ENCODE peak calls at places on chromosomes 4 and X, in seven cellular contexts. One of them, this sample, is unnamed.
A peak's percentile ranks its signal among the peaks of the same experiment; 100 is the strongest.

GRCh38 chr4:64780664-64781063 is 371.4 kb upstream of the TECRL start:
- DNase-seq in mammary epithelial cell: no peak
- DNase-seq in ascending aorta: no peak
- DNase-seq in GM10248: no peak
- DNase-seq in OCI-LY7: no peak
- DNase-seq in CD4-positive, alpha-beta T cell: no peak
- DNase-seq in IMR-90: no peak
- DNase-seq in this sample: peak; percentile 16

GRCh38 chr4:40121515-40121914 is 64.9 kb downstream of the N4BP2 start:
- DNase-seq in mammary epithelial cell: peak; percentile 70
- DNase-seq in ascending aorta: no peak
- DNase-seq in GM10248: no peak
- DNase-seq in OCI-LY7: no peak
- DNase-seq in CD4-positive, alpha-beta T cell: no peak
- DNase-seq in IMR-90: peak; percentile 89
- DNase-seq in this sample: peak; percentile 70

GRCh38 chr4:150117629-150118028 is 39.4 kb downstream of the DCLK2 start:
- DNase-seq in mammary epithelial cell: no peak
- DNase-seq in ascending aorta: no peak
- DNase-seq in GM10248: no peak
- DNase-seq in OCI-LY7: no peak
- DNase-seq in CD4-positive, alpha-beta T cell: no peak
- DNase-seq in IMR-90: peak; percentile 56
- DNase-seq in this sample: no peak

GRCh38 chr4:4599886-4600285 is 58.0 kb upstream of the STX18 start:
- DNase-seq in mammary epithelial cell: no peak
- DNase-seq in ascending aorta: no peak
- DNase-seq in GM10248: no peak
- DNase-seq in OCI-LY7: no peak
- DNase-seq in CD4-positive, alpha-beta T cell: no peak
- DNase-seq in IMR-90: no peak
- DNase-seq in this sample: no peak

GRCh38 chr4:37243722-37244582 is 591 bp upstream of the NWD2 start:
- DNase-seq in mammary epithelial cell: peak; percentile 17
- DNase-seq in ascending aorta: no peak
- DNase-seq in GM10248: peak; percentile 12
- DNase-seq in OCI-LY7: no peak
- DNase-seq in CD4-positive, alpha-beta T cell: no peak
- DNase-seq in IMR-90: no peak
- DNase-seq in this sample: no peak

GRCh38 chr4:108533245-108533844 is 87.0 kb upstream of the RPL34 start:
- DNase-seq in mammary epithelial cell: no peak
- DNase-seq in ascending aorta: no peak
- DNase-seq in GM10248: no peak
- DNase-seq in OCI-LY7: no peak
- DNase-seq in CD4-positive, alpha-beta T cell: no peak
- DNase-seq in IMR-90: no peak
- DNase-seq in this sample: no peak

GRCh38 chr4:8165374-8165896 is 6.8 kb upstream of the ABLIM2 start:
- DNase-seq in mammary epithelial cell: no peak
- DNase-seq in ascending aorta: no peak
- DNase-seq in GM10248: no peak
- DNase-seq in OCI-LY7: no peak
- DNase-seq in CD4-positive, alpha-beta T cell: no peak
- DNase-seq in IMR-90: no peak
- DNase-seq in this sample: no peak

GRCh38 chr4:124936427-124936826 is 223.9 kb upstream of the ANKRD50 start:
- DNase-seq in mammary epithelial cell: no peak
- DNase-seq in ascending aorta: peak; percentile 67
- DNase-seq in GM10248: no peak
- DNase-seq in OCI-LY7: no peak
- DNase-seq in CD4-positive, alpha-beta T cell: no peak
- DNase-seq in IMR-90: peak; percentile 60
- DNase-seq in this sample: no peak

GRCh38 chrX:78595901-78596502 is 63.1 kb downstream of the RTL3 start:
- DNase-seq in mammary epithelial cell: no peak
- DNase-seq in ascending aorta: no peak
- DNase-seq in GM10248: no peak
- DNase-seq in OCI-LY7: peak; percentile 13
- DNase-seq in CD4-positive, alpha-beta T cell: no peak
- DNase-seq in IMR-90: no peak
- DNase-seq in this sample: peak; percentile 4

GRCh38 chrX:23699636-23700194 is 32.4 kb downstream of the PRDX4 start:
- DNase-seq in mammary epithelial cell: no peak
- DNase-seq in ascending aorta: peak; percentile 67
- DNase-seq in GM10248: peak; percentile 24
- DNase-seq in OCI-LY7: no peak
- DNase-seq in CD4-positive, alpha-beta T cell: no peak
- DNase-seq in IMR-90: peak; percentile 14
- DNase-seq in this sample: no peak

GRCh38 chrX:120761810-120762209 is 113.9 kb downstream of the CT47B1 start:
- DNase-seq in mammary epithelial cell: no peak
- DNase-seq in ascending aorta: no peak
- DNase-seq in GM10248: no peak
- DNase-seq in OCI-LY7: no peak
- DNase-seq in CD4-positive, alpha-beta T cell: no peak
- DNase-seq in IMR-90: peak; percentile 5
- DNase-seq in this sample: no peak

GRCh38 chr4:18041114-18041513 is 19.6 kb upstream of the LCORL start:
- DNase-seq in mammary epithelial cell: no peak
- DNase-seq in ascending aorta: no peak
- DNase-seq in GM10248: no peak
- DNase-seq in OCI-LY7: no peak
- DNase-seq in CD4-positive, alpha-beta T cell: no peak
- DNase-seq in IMR-90: no peak
- DNase-seq in this sample: no peak

GRCh38 chr4:110631582-110632505 is 9.0 kb upstream of the PITX2 start:
- DNase-seq in mammary epithelial cell: peak; percentile 56
- DNase-seq in ascending aorta: no peak
- DNase-seq in GM10248: peak; percentile 81
- DNase-seq in OCI-LY7: peak; percentile 83
- DNase-seq in CD4-positive, alpha-beta T cell: no peak
- DNase-seq in IMR-90: peak; percentile 84
- DNase-seq in this sample: peak; percentile 87

GRCh38 chr4:128379860-128380259 is 92.2 kb upstream of the PGRMC2 start:
- DNase-seq in mammary epithelial cell: no peak
- DNase-seq in ascending aorta: no peak
- DNase-seq in GM10248: peak; percentile 41
- DNase-seq in OCI-LY7: peak; percentile 8
- DNase-seq in CD4-positive, alpha-beta T cell: no peak
- DNase-seq in IMR-90: peak; percentile 49
- DNase-seq in this sample: peak; percentile 59

GRCh38 chr4:163590609-163591264 is 96.2 kb downstream of the TMA16 start:
- DNase-seq in mammary epithelial cell: peak; percentile 18
- DNase-seq in ascending aorta: no peak
- DNase-seq in GM10248: no peak
- DNase-seq in OCI-LY7: peak; percentile 16
- DNase-seq in CD4-positive, alpha-beta T cell: no peak
- DNase-seq in IMR-90: no peak
- DNase-seq in this sample: peak; percentile 52

GRCh38 chr4:121070696-121071639 is 1.4 kb downstream of the NDNF start:
- DNase-seq in mammary epithelial cell: no peak
- DNase-seq in ascending aorta: peak; percentile 71
- DNase-seq in GM10248: peak; percentile 14
- DNase-seq in OCI-LY7: no peak
- DNase-seq in CD4-positive, alpha-beta T cell: peak; percentile 36
- DNase-seq in IMR-90: no peak
- DNase-seq in this sample: no peak
- TF ChIP-seq CTCF in mammary epithelial cell: peak; percentile 45
- TF ChIP-seq CTCF in ascending aorta: no peak
- TF ChIP-seq CTCF in GM10248: no peak
- TF ChIP-seq CTCF in OCI-LY7: no peak
- TF ChIP-seq CTCF in CD4-positive, alpha-beta T cell: no peak
- TF ChIP-seq CTCF in IMR-90: no peak
- TF ChIP-seq CTCF in this sample: no peak

DNA sequence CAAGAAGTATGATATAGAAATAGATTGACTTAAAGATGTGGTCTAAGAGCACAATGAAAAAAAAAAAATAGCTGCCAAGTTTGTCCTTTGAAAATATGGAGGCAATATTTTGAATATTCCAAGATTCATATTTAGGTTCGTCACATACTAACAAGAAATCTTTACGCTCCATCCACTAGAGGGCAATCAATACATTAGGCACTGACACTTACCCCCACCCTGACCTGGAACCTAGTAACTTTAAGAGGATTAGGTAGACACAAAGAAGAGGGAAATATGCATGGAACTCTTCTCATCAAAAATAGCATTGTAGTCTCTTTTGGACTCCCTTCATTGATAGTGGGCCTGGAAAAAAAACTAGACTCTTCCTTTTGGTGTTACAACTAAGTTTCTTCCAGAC is 1108.1 kb downstream of the PCDH19 start:
- DNase-seq in mammary epithelial cell: no peak
- DNase-seq in ascending aorta: no peak
- DNase-seq in GM10248: no peak
- DNase-seq in OCI-LY7: peak; percentile 7
- DNase-seq in CD4-positive, alpha-beta T cell: no peak
- DNase-seq in IMR-90: no peak
- DNase-seq in this sample: peak; percentile 53
- TF ChIP-seq CTCF in mammary epithelial cell: peak; percentile 50
- TF ChIP-seq CTCF in ascending aorta: no peak
- TF ChIP-seq CTCF in GM10248: peak; percentile 6
- TF ChIP-seq CTCF in OCI-LY7: peak; percentile 63
- TF ChIP-seq CTCF in CD4-positive, alpha-beta T cell: no peak
- TF ChIP-seq CTCF in IMR-90: no peak
- TF ChIP-seq CTCF in this sample: peak; percentile 46

GRCh38 chrX:95764972-95765451 is 919.6 kb upstream of the DIAPH2 start:
- DNase-seq in mammary epithelial cell: peak; percentile 11
- DNase-seq in ascending aorta: no peak
- DNase-seq in GM10248: peak; percentile 3
- DNase-seq in OCI-LY7: peak; percentile 7
- DNase-seq in CD4-positive, alpha-beta T cell: no peak
- DNase-seq in IMR-90: peak; percentile 23
- DNase-seq in this sample: peak; percentile 67

GRCh38 chrX:95760356-95760755 is 924.3 kb upstream of the DIAPH2 start:
- DNase-seq in mammary epithelial cell: no peak
- DNase-seq in ascending aorta: no peak
- DNase-seq in GM10248: no peak
- DNase-seq in OCI-LY7: no peak
- DNase-seq in CD4-positive, alpha-beta T cell: no peak
- DNase-seq in IMR-90: no peak
- DNase-seq in this sample: no peak

DNA sequence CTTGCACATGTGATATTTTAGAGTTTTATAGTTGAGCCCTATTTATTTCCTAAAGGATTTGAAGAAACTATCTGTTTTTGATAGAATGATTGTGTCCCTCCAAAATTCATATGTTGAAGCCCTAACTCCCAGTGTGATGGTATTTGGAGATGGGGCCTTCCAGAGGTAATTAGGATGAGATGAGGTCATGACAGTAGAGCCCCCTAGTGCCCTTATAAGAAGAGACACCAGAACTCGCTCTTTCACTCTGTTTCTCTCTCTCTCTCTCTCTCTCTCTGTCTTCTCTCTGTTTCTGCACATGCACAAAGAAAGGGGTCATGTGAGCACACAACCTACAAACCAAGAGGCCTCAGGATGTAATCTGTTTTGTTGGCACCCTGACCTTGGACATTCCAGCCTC is 921.9 kb upstream of the DIAPH2 start:
- DNase-seq in mammary epithelial cell: no peak
- DNase-seq in ascending aorta: no peak
- DNase-seq in GM10248: no peak
- DNase-seq in OCI-LY7: no peak
- DNase-seq in CD4-positive, alpha-beta T cell: no peak
- DNase-seq in IMR-90: no peak
- DNase-seq in this sample: peak; percentile 27
- TF ChIP-seq CTCF in mammary epithelial cell: peak; percentile 36
- TF ChIP-seq CTCF in ascending aorta: no peak
- TF ChIP-seq CTCF in GM10248: no peak
- TF ChIP-seq CTCF in OCI-LY7: peak; percentile 38
- TF ChIP-seq CTCF in CD4-positive, alpha-beta T cell: no peak
- TF ChIP-seq CTCF in IMR-90: no peak
- TF ChIP-seq CTCF in this sample: peak; percentile 8

DNA sequence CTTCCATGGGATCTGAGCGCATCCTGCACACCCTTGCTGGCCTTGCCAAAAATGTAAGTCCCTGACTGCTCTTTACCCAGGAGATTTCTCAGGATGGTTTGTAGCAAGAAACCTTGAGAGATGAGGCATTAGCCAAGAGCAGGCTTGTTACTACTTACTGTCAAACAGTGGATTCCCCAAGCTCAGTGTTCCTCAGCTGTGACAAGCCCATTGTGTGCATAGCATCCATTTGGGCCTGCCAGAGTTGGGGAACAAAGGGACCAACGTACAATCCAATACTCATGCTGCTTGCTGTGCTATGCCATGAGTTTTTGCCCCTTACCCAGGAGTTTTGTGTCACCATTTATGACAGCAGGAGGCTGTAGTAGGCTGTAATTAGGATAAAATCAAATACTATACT is 267.6 kb downstream of the TENM3 start:
- DNase-seq in mammary epithelial cell: no peak
- DNase-seq in ascending aorta: no peak
- DNase-seq in GM10248: no peak
- DNase-seq in OCI-LY7: no peak
- DNase-seq in CD4-positive, alpha-beta T cell: no peak
- DNase-seq in IMR-90: no peak
- DNase-seq in this sample: no peak
- TF ChIP-seq CTCF in mammary epithelial cell: no peak
- TF ChIP-seq CTCF in ascending aorta: no peak
- TF ChIP-seq CTCF in GM10248: no peak
- TF ChIP-seq CTCF in OCI-LY7: no peak
- TF ChIP-seq CTCF in CD4-positive, alpha-beta T cell: no peak
- TF ChIP-seq CTCF in IMR-90: no peak
- TF ChIP-seq CTCF in this sample: no peak

GRCh38 chr4:1365271-1366178 is 18.5 kb downstream of the UVSSA start:
- DNase-seq in mammary epithelial cell: peak; percentile 75
- DNase-seq in ascending aorta: no peak
- DNase-seq in GM10248: no peak
- DNase-seq in OCI-LY7: no peak
- DNase-seq in CD4-positive, alpha-beta T cell: no peak
- DNase-seq in IMR-90: no peak
- DNase-seq in this sample: no peak
- TF ChIP-seq CTCF in mammary epithelial cell: no peak
- TF ChIP-seq CTCF in ascending aorta: no peak
- TF ChIP-seq CTCF in GM10248: no peak
- TF ChIP-seq CTCF in OCI-LY7: peak; percentile 47
- TF ChIP-seq CTCF in CD4-positive, alpha-beta T cell: no peak
- TF ChIP-seq CTCF in IMR-90: no peak
- TF ChIP-seq CTCF in this sample: no peak